ENCODE peak calls at places on chromosomes 11 and 22, in four cellular contexts. F is sigmoid colon, B is GM12878, D is right lobe of liver. K is an unnamed sample.

GRCh38 chr22:36795633-36796032 is 19.7 kb upstream of the IFT27 start:
- DNase-seq in F (no peak), B (no peak), D (no peak), K (no peak)

GRCh38 chr11:77090046-77090372 is 12.6 kb upstream of the OMP start:
- DNase-seq in F (peak), B (no peak), D (no peak), K (no peak)

GRCh38 chr22:37275622-37276021 is 6.7 kb upstream of the CYTH4 start:
- DNase-seq in F (no peak), B (no peak), D (no peak), K (no peak)

GRCh38 chr11:104054911-104055529 is 18.6 kb downstream of the DDI1 start:
- DNase-seq in F (no peak), B (no peak), D (no peak), K (no peak)

GRCh38 chr11:94302806-94303205 is 1.6 kb upstream of the IZUMO1R start:
- DNase-seq in F (no peak), B (no peak), D (no peak), K (no peak)

GRCh38 chr11:76736266-76736665 is 46.9 kb upstream of the TSKU start:
- DNase-seq in F (no peak), B (no peak), D (no peak), K (no peak)

GRCh38 chr11:123593570-123593969 is 60.9 kb downstream of the SCN3B start:
- DNase-seq in F (no peak), B (no peak), D (no peak), K (no peak)

GRCh38 chr11:30128269-30128932 is 102.4 kb upstream of the FSHB start:
- DNase-seq in F (no peak), B (no peak), D (no peak), K (no peak)

GRCh38 chr11:2420502-2421225 is 20.1 kb downstream of the TSSC4 start:
- DNase-seq in F (peak), B (no peak), D (peak), K (no peak)

GRCh38 chr11:61683961-61684869 is 4.0 kb downstream of the DAGLA start:
- DNase-seq in F (no peak), B (no peak), D (no peak), K (peak)
- TF ChIP-seq POLR2A in F (no peak), B (no peak), D (no peak), K (no peak)

GRCh38 chr11:69446108-69446507 is 35.4 kb upstream of the LINC01488 start:
- DNase-seq in F (no peak), B (no peak), D (peak), K (no peak)

GRCh38 chr11:69443138-69443967 is 38.1 kb upstream of the LINC01488 start:
- DNase-seq in F (peak), B (peak), D (peak), K (peak)

GRCh38 chr11:69443968-69444364 is 37.5 kb upstream of the LINC01488 start:
- DNase-seq in F (no peak), B (no peak), D (peak), K (no peak)

GRCh38 chr11:69445131-69445470 is 36.4 kb upstream of the LINC01488 start:
- DNase-seq in F (no peak), B (no peak), D (peak), K (no peak)

DNA sequence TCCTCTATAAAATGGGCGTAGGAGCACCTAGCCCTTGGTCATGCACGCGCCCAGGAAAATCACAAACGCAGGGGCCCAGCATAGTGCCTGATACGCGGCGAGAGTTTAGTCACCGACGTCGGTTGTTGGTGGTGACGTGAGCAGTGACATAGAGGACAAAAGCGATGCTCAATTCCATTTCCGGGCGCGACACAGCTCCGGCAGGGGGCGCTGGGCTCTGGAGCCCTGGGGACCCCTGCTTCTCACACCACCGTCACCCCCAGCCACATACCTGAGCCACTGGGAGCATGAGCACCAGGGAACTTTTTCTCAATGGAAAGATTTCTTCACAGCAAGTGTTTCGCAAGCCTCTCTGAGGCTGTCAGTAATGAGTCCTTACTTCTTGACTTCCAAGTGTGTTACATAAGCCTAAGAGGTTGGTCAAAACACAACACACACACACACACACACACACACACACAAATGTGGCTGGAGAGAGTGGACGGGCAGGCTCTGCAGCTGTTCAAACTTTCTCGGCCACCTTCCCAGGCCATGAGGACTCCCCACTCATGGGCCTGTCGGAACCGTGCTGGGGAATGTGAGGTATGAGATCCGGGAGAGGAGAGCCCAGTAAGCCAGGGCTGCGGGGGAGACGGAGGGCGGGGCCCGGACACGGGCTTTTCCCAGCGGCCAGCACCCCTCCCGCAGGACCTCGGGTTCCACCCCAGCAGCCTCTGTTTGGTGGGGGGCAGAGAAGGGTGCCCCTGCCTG is 36.9 kb upstream of the LINC01488 start:
- DNase-seq in F (peak), B (no peak), D (peak), K (peak)
- TF ChIP-seq POLR2A in F (no peak), B (no peak), D (no peak), K (no peak)

GRCh38 chr22:28925916-28926315 is 42.5 kb downstream of the ZNRF3 start:
- DNase-seq in F (no peak), B (no peak), D (no peak), K (peak)
- TF ChIP-seq POLR2A in F (no peak), B (no peak), D (no peak), K (no peak)

GRCh38 chr11:64611176-64611575 is 20.2 kb downstream of the SLC22A12 start:
- DNase-seq in F (no peak), B (no peak), D (peak), K (no peak)

GRCh38 chr11:64610596-64610995 is 19.6 kb downstream of the SLC22A12 start:
- DNase-seq in F (no peak), B (no peak), D (peak), K (no peak)

GRCh38 chr11:64609436-64610047 is 18.5 kb downstream of the SLC22A12 start:
- DNase-seq in F (no peak), B (no peak), D (no peak), K (no peak)

GRCh38 chr11:64613648-64614047 is 22.6 kb downstream of the SLC22A12 start:
- DNase-seq in F (no peak), B (no peak), D (no peak), K (no peak)

GRCh38 chr11:64611961-64612646 is 21.1 kb downstream of the SLC22A12 start:
- DNase-seq in F (no peak), B (no peak), D (no peak), K (no peak)
- TF ChIP-seq POLR2A in F (no peak), B (no peak), D (no peak), K (no peak)

DNA sequence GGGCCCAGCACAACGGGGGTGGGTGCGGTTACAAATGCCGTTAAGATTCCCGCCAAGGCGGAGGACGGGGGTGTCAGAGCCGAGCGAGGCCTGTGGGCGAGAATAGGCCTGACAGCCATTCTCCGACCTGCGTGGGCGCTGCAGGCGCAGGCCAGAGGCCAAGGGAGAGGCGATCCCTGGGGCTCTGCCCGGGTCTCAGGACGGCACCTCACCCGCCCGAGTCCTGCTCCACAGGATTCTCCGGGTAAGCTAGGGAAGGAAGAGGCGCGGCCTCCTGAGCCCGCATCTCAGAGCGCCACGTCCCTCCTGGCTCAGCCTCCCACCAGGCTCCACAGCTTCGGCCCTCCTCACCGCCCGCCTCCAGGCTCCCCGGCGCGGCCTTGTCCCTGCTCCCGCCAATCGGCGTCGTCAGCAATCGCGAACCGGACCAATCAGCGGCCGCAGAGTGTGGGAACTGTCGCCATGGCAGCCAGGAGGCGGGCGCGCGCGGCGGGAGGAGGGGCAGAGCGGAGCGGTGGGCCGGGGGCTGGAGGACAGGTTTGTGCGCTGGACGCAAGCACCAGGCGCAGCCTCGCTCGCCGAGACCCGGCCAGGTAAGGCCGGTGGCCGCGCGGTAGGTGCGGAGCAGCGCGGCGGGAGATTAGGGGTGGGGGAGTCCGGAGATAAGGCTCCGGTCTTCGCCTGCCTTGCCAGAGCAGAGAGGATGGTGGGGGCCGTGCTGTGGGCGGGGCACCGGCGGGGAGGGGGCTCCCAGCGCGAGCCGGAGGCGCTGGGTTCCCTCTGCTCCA is at the start of gene NUCB2:
- DNase-seq in F (peak), B (peak), D (peak), K (peak)
- TF ChIP-seq POLR2A in F (peak), B (peak), D (peak), K (peak)

GRCh38 chr11:64827451-64827839 is 17.0 kb downstream of the CDC42BPG start:
- DNase-seq in F (no peak), B (no peak), D (no peak), K (no peak)

GRCh38 chr11:64826578-64827450 is 16.5 kb upstream of the MEN1 start:
- DNase-seq in F (no peak), B (no peak), D (peak), K (no peak)

GRCh38 chr11:64826062-64826461 is 15.7 kb upstream of the MEN1 start:
- DNase-seq in F (no peak), B (no peak), D (no peak), K (no peak)

GRCh38 chr11:64823568-64824119 is 13.3 kb upstream of the MEN1 start:
- DNase-seq in F (no peak), B (no peak), D (no peak), K (no peak)
- TF ChIP-seq POLR2A in F (no peak), B (no peak), D (no peak), K (no peak)

GRCh38 chr11:441418-442274 is at the start of gene ANO9:
- DNase-seq in F (no peak), B (no peak), D (peak), K (no peak)
- TF ChIP-seq POLR2A in F (no peak), B (peak), D (no peak), K (no peak)

GRCh38 chr11:68053981-68054812 is 15.4 kb downstream of the TCIRG1 start:
- DNase-seq in F (no peak), B (no peak), D (no peak), K (no peak)
- TF ChIP-seq POLR2A in F (no peak), B (peak), D (no peak), K (no peak)